ENCODE peak calls at places on chromosomes 2 and 18, in seven cellular contexts. E is H54, O is NCI-H187 treated with DMSO at 0.1 percent for 48 hours, A is left ventricle myocardium inferior, I is thoracic aorta, F is EH, H is GM19239. T is an unnamed sample.

GRCh38 chr2:21424375-21424774 is 300.6 kb downstream of the TDRD15 start:
- DNase-seq in O (no peak), I (no peak), A (peak; percentile 47), E (no peak), F (no peak), H (no peak), T (no peak)

GRCh38 chr2:235170536-235171510 is 219.0 kb downstream of the SH3BP4 start:
- DNase-seq in A (no peak), F (peak; percentile 95), H (no peak), I (no peak), O (no peak), E (peak; percentile 78), T (no peak)

GRCh38 chr18:58290059-58290747 is 246.2 kb downstream of the NEDD4L start:
- DNase-seq in O (no peak), A (no peak), H (no peak), E (no peak), I (no peak), F (peak; percentile 84), T (no peak)

GRCh38 chr2:230664128-230664527 is 48.5 kb upstream of the CAB39 start:
- DNase-seq in H (no peak), F (peak; percentile 48), O (no peak), A (peak; percentile 66), E (no peak), I (no peak), T (no peak)

GRCh38 chr2:8539743-8540551 is 141.9 kb upstream of the ID2 start:
- DNase-seq in H (no peak), A (peak; percentile 37), O (no peak), E (no peak), F (peak; percentile 36), I (no peak), T (no peak)

GRCh38 chr2:1658394-1659151 is 85.7 kb downstream of the PXDN start:
- DNase-seq in H (no peak), A (no peak), I (no peak), F (no peak), O (no peak), E (no peak), T (no peak)

GRCh38 chr2:41038408-41038807 is 586.5 kb upstream of the SLC8A1 start:
- DNase-seq in H (no peak), E (no peak), O (no peak), A (no peak), F (peak; percentile 34), I (no peak), T (no peak)

GRCh38 chr2:46393352-46393820 is 86.0 kb upstream of the TMEM247 start:
- DNase-seq in O (no peak), I (no peak), A (no peak), F (no peak), H (no peak), E (no peak), T (no peak)

GRCh38 chr2:194822097-194822496 is 834.9 kb upstream of the SLC39A10 start:
- DNase-seq in A (no peak), F (no peak), I (no peak), E (no peak), H (no peak), O (no peak), T (no peak)

GRCh38 chr2:119862127-119862889 is 102.6 kb downstream of the PTPN4 start:
- DNase-seq in E (no peak), H (peak; percentile 9), O (no peak), I (no peak), A (no peak), F (no peak), T (peak; percentile 36)

GRCh38 chr18:2050702-2051201 is 520.6 kb downstream of the METTL4 start:
- DNase-seq in O (no peak), F (no peak), H (no peak), A (no peak), I (no peak), E (no peak), T (no peak)

GRCh38 chr18:40313030-40313642 is 1641.9 kb upstream of the PIK3C3 start:
- DNase-seq in H (no peak), E (no peak), A (no peak), O (no peak), F (no peak), I (no peak), T (no peak)